ENCODE peak calls at places on chromosome 19, in nine cellular contexts. One of them, this sample, is unnamed.

GRCh38 chr19:55550321-55550650 is 4.9 kb upstream of the SBK3 start:
- DNase-seq in ascending aorta: no peak
- DNase-seq in psoas muscle: no peak
- DNase-seq in tibial artery: no peak
- DNase-seq in left lung: no peak
- DNase-seq in BJ: no peak
- DNase-seq in CD8-positive, alpha-beta T cell: no peak
- DNase-seq in AG04449: no peak
- DNase-seq in Peyer's patch: no peak
- DNase-seq in this sample: no peak

GRCh38 chr19:53538378-53539109 is 599 bp downstream of the ZNF331 start:
- DNase-seq in psoas muscle: no peak
- DNase-seq in ascending aorta: no peak
- DNase-seq in AG04449: no peak
- DNase-seq in left lung: no peak
- DNase-seq in Peyer's patch: no peak
- DNase-seq in BJ: no peak
- DNase-seq in tibial artery: no peak
- DNase-seq in CD8-positive, alpha-beta T cell: no peak
- DNase-seq in this sample: no peak

GRCh38 chr19:38043649-38044144 is 136.7 kb downstream of the SIPA1L3 start:
- DNase-seq in Peyer's patch: no peak
- DNase-seq in ascending aorta: no peak
- DNase-seq in CD8-positive, alpha-beta T cell: no peak
- DNase-seq in left lung: no peak
- DNase-seq in psoas muscle: no peak
- DNase-seq in BJ: no peak
- DNase-seq in tibial artery: no peak
- DNase-seq in AG04449: no peak
- DNase-seq in this sample: no peak

GRCh38 chr19:27748551-27749152 is 1464.3 kb downstream of the UQCRFS1 start:
- DNase-seq in BJ: no peak
- DNase-seq in CD8-positive, alpha-beta T cell: no peak
- DNase-seq in AG04449: no peak
- DNase-seq in ascending aorta: no peak
- DNase-seq in Peyer's patch: no peak
- DNase-seq in left lung: no peak
- DNase-seq in tibial artery: peak; percentile 5
- DNase-seq in psoas muscle: no peak
- DNase-seq in this sample: no peak

GRCh38 chr19:32471095-32471494 is 65.5 kb downstream of the DPY19L3 start:
- DNase-seq in psoas muscle: peak; percentile 66
- DNase-seq in tibial artery: no peak
- DNase-seq in CD8-positive, alpha-beta T cell: no peak
- DNase-seq in ascending aorta: no peak
- DNase-seq in left lung: no peak
- DNase-seq in Peyer's patch: no peak
- DNase-seq in BJ: no peak
- DNase-seq in AG04449: no peak
- DNase-seq in this sample: no peak

GRCh38 chr19:16232568-16232967 is 34.9 kb downstream of the AP1M1 start:
- DNase-seq in left lung: no peak
- DNase-seq in tibial artery: no peak
- DNase-seq in BJ: no peak
- DNase-seq in CD8-positive, alpha-beta T cell: no peak
- DNase-seq in Peyer's patch: no peak
- DNase-seq in AG04449: no peak
- DNase-seq in psoas muscle: no peak
- DNase-seq in ascending aorta: no peak
- DNase-seq in this sample: no peak

GRCh38 chr19:6068711-6069110 is 41.6 kb downstream of the RFX2 start:
- DNase-seq in tibial artery: no peak
- DNase-seq in ascending aorta: no peak
- DNase-seq in psoas muscle: no peak
- DNase-seq in CD8-positive, alpha-beta T cell: no peak
- DNase-seq in left lung: no peak
- DNase-seq in AG04449: no peak
- DNase-seq in BJ: no peak
- DNase-seq in Peyer's patch: no peak
- DNase-seq in this sample: no peak

GRCh38 chr19:19461671-19462622 is 53.4 kb downstream of the TSSK6 start:
- DNase-seq in psoas muscle: peak; percentile 93
- DNase-seq in Peyer's patch: peak; percentile 61
- DNase-seq in left lung: peak; percentile 60
- DNase-seq in BJ: no peak
- DNase-seq in ascending aorta: no peak
- DNase-seq in CD8-positive, alpha-beta T cell: no peak
- DNase-seq in AG04449: no peak
- DNase-seq in tibial artery: peak; percentile 44
- DNase-seq in this sample: no peak

GRCh38 chr19:39342647-39343305 is 555 bp downstream of the SAMD4B start:
- DNase-seq in ascending aorta: no peak
- DNase-seq in tibial artery: no peak
- DNase-seq in BJ: no peak
- DNase-seq in left lung: peak; percentile 52
- DNase-seq in Peyer's patch: no peak
- DNase-seq in CD8-positive, alpha-beta T cell: no peak
- DNase-seq in psoas muscle: peak; percentile 58
- DNase-seq in AG04449: no peak
- DNase-seq in this sample: no peak

GRCh38 chr19:50173144-50173543 is 10.1 kb upstream of the IZUMO2 start:
- DNase-seq in left lung: no peak
- DNase-seq in CD8-positive, alpha-beta T cell: no peak
- DNase-seq in AG04449: no peak
- DNase-seq in tibial artery: no peak
- DNase-seq in BJ: no peak
- DNase-seq in ascending aorta: no peak
- DNase-seq in Peyer's patch: peak; percentile 83
- DNase-seq in psoas muscle: no peak
- DNase-seq in this sample: no peak

GRCh38 chr19:38197937-38198704 is 25.9 kb downstream of the DPF1 start:
- DNase-seq in CD8-positive, alpha-beta T cell: no peak
- DNase-seq in AG04449: no peak
- DNase-seq in left lung: no peak
- DNase-seq in Peyer's patch: no peak
- DNase-seq in tibial artery: no peak
- DNase-seq in BJ: no peak
- DNase-seq in psoas muscle: no peak
- DNase-seq in ascending aorta: no peak
- DNase-seq in this sample: no peak

GRCh38 chr19:44777715-44778347 is at the start of gene CBLC:
- DNase-seq in left lung: peak; percentile 66
- DNase-seq in CD8-positive, alpha-beta T cell: no peak
- DNase-seq in AG04449: no peak
- DNase-seq in Peyer's patch: peak; percentile 91
- DNase-seq in tibial artery: no peak
- DNase-seq in BJ: no peak
- DNase-seq in psoas muscle: no peak
- DNase-seq in ascending aorta: no peak
- DNase-seq in this sample: no peak

GRCh38 chr19:46069841-46070341 is 29.1 kb upstream of the IGFL4 start:
- DNase-seq in CD8-positive, alpha-beta T cell: no peak
- DNase-seq in Peyer's patch: no peak
- DNase-seq in psoas muscle: no peak
- DNase-seq in BJ: peak; percentile 32
- DNase-seq in AG04449: peak; percentile 80
- DNase-seq in tibial artery: no peak
- DNase-seq in left lung: no peak
- DNase-seq in ascending aorta: no peak
- DNase-seq in this sample: peak; percentile 39

GRCh38 chr19:42555801-42556200 is 27.5 kb upstream of the CEACAM1 start:
- DNase-seq in left lung: no peak
- DNase-seq in ascending aorta: no peak
- DNase-seq in BJ: no peak
- DNase-seq in CD8-positive, alpha-beta T cell: no peak
- DNase-seq in tibial artery: no peak
- DNase-seq in AG04449: no peak
- DNase-seq in Peyer's patch: no peak
- DNase-seq in psoas muscle: no peak
- DNase-seq in this sample: no peak
- H3K4me3 ChIP-seq in left lung: no peak overlapping the region
- H3K4me3 ChIP-seq in ascending aorta: no peak overlapping the region
- H3K4me3 ChIP-seq in BJ: no peak overlapping the region
- H3K4me3 ChIP-seq in CD8-positive, alpha-beta T cell: no peak overlapping the region
- H3K4me3 ChIP-seq in tibial artery: no peak overlapping the region
- H3K4me3 ChIP-seq in AG04449: no peak overlapping the region
- H3K4me3 ChIP-seq in Peyer's patch: no peak overlapping the region
- H3K4me3 ChIP-seq in psoas muscle: no peak overlapping the region
- H3K4me3 ChIP-seq in this sample: no peak overlapping the region

GRCh38 chr19:1998712-1999708 is 16.5 kb downstream of the BTBD2 start:
- DNase-seq in left lung: no peak
- DNase-seq in ascending aorta: no peak
- DNase-seq in tibial artery: no peak
- DNase-seq in CD8-positive, alpha-beta T cell: no peak
- DNase-seq in AG04449: no peak
- DNase-seq in Peyer's patch: no peak
- DNase-seq in BJ: no peak
- DNase-seq in psoas muscle: no peak
- DNase-seq in this sample: no peak

GRCh38 chr19:1992759-1993260 is 22.7 kb downstream of the BTBD2 start:
- DNase-seq in BJ: no peak
- DNase-seq in psoas muscle: peak; percentile 52
- DNase-seq in ascending aorta: no peak
- DNase-seq in Peyer's patch: peak; percentile 52
- DNase-seq in CD8-positive, alpha-beta T cell: no peak
- DNase-seq in AG04449: no peak
- DNase-seq in tibial artery: no peak
- DNase-seq in left lung: no peak
- DNase-seq in this sample: no peak

GRCh38 chr19:1999856-2000515 is 15.5 kb downstream of the BTBD2 start:
- DNase-seq in BJ: no peak
- DNase-seq in ascending aorta: no peak
- DNase-seq in tibial artery: no peak
- DNase-seq in CD8-positive, alpha-beta T cell: no peak
- DNase-seq in AG04449: no peak
- DNase-seq in psoas muscle: no peak
- DNase-seq in Peyer's patch: no peak
- DNase-seq in left lung: no peak
- DNase-seq in this sample: no peak

DNA sequence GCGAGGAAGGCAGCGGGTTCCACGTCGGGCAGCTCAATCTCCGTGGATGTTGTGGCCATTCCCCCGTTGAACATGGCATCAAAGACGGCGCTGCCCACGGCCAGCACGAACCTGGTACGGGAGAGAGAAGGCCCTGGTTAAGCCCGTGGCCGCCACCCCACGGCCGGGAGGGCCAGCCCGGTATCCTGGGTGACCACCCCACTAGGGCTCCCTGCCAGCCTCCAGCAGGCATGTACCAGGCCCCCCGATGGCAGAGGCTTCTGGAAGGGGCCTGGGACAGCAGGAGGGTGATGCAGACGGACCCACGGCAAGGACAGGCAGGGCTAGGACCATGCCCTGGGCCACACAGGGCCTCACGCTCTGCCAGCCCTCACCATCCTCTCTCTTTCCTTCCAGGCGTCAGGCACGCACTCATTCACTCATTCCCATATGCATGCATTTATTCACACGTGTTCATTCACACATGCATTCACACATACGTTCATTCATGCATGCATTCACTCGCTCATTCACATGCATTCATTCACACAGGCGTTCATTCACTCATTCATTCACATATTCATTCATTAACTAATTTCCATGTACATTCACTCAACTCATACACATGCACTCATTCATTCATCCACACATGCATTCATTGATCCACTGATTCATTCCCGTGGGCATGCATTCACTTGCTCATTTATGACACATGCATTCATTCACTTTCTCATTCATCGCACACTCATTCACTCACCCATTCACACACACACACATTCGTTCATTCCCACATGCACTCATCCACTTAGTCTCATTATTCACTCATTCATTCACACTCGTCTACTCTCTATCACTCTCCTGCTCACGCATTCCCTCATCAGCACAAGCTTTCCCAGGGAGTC is 17.9 kb downstream of the BTBD2 start:
- DNase-seq in Peyer's patch: no peak
- DNase-seq in CD8-positive, alpha-beta T cell: no peak
- DNase-seq in BJ: no peak
- DNase-seq in ascending aorta: no peak
- DNase-seq in tibial artery: no peak
- DNase-seq in psoas muscle: no peak
- DNase-seq in AG04449: no peak
- DNase-seq in left lung: no peak
- DNase-seq in this sample: no peak
- TF ChIP-seq CTCF in Peyer's patch: no peak
- TF ChIP-seq CTCF in CD8-positive, alpha-beta T cell: no peak
- TF ChIP-seq CTCF in BJ: no peak
- TF ChIP-seq CTCF in ascending aorta: no peak
- TF ChIP-seq CTCF in tibial artery: no peak
- TF ChIP-seq CTCF in psoas muscle: no peak
- TF ChIP-seq CTCF in AG04449: no peak
- TF ChIP-seq CTCF in left lung: no peak
- TF ChIP-seq CTCF in this sample: no peak

DNA sequence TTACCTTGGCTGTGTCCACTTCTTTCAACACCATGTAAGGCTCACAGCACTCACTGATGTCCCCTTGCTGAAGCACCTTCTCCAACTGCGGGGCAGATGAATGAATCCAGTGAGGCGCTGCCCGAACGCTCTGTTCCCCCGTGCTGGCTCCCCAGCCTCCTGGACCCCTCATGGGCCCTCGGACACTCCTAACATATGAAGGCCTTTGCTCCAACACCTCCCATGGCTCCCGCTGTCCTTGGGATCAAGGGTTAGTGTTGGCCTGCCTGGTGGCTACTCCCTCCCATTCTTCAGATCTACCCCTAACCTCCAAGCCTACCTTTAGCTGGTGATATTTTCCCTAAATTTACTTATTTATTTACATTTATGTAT is 4.4 kb downstream of the ANGPTL8 start:
- DNase-seq in ascending aorta: no peak
- DNase-seq in left lung: no peak
- DNase-seq in Peyer's patch: no peak
- DNase-seq in CD8-positive, alpha-beta T cell: no peak
- DNase-seq in BJ: no peak
- DNase-seq in AG04449: no peak
- DNase-seq in psoas muscle: no peak
- DNase-seq in tibial artery: no peak
- DNase-seq in this sample: no peak
- H3K4me3 ChIP-seq in ascending aorta: no peak overlapping the region
- H3K4me3 ChIP-seq in left lung: no peak overlapping the region
- H3K4me3 ChIP-seq in Peyer's patch: no peak overlapping the region
- H3K4me3 ChIP-seq in CD8-positive, alpha-beta T cell: no peak overlapping the region
- H3K4me3 ChIP-seq in BJ: no peak overlapping the region
- H3K4me3 ChIP-seq in AG04449: no peak overlapping the region
- H3K4me3 ChIP-seq in psoas muscle: no peak overlapping the region
- H3K4me3 ChIP-seq in tibial artery: no peak overlapping the region
- H3K4me3 ChIP-seq in this sample: no peak overlapping the region

GRCh38 chr19:47074621-47075020 is 26.2 kb upstream of the TMEM160 start:
- DNase-seq in left lung: no peak
- DNase-seq in psoas muscle: no peak
- DNase-seq in ascending aorta: no peak
- DNase-seq in Peyer's patch: no peak
- DNase-seq in CD8-positive, alpha-beta T cell: no peak
- DNase-seq in BJ: no peak
- DNase-seq in AG04449: no peak
- DNase-seq in tibial artery: no peak
- DNase-seq in this sample: no peak
- TF ChIP-seq CTCF in left lung: no peak
- TF ChIP-seq CTCF in psoas muscle: no peak
- TF ChIP-seq CTCF in ascending aorta: no peak
- TF ChIP-seq CTCF in Peyer's patch: no peak
- TF ChIP-seq CTCF in CD8-positive, alpha-beta T cell: no peak
- TF ChIP-seq CTCF in BJ: no peak
- TF ChIP-seq CTCF in AG04449: no peak
- TF ChIP-seq CTCF in tibial artery: no peak
- TF ChIP-seq CTCF in this sample: no peak

GRCh38 chr19:34596115-34596514 is 80.8 kb downstream of the SCGB2B2 start:
- DNase-seq in left lung: no peak
- DNase-seq in tibial artery: no peak
- DNase-seq in Peyer's patch: no peak
- DNase-seq in CD8-positive, alpha-beta T cell: no peak
- DNase-seq in ascending aorta: no peak
- DNase-seq in psoas muscle: no peak
- DNase-seq in BJ: no peak
- DNase-seq in AG04449: no peak
- DNase-seq in this sample: no peak
- H3K4me3 ChIP-seq in left lung: no peak overlapping the region
- H3K4me3 ChIP-seq in tibial artery: no peak overlapping the region
- H3K4me3 ChIP-seq in Peyer's patch: no peak overlapping the region
- H3K4me3 ChIP-seq in CD8-positive, alpha-beta T cell: no peak overlapping the region
- H3K4me3 ChIP-seq in ascending aorta: no peak overlapping the region
- H3K4me3 ChIP-seq in psoas muscle: no peak overlapping the region
- H3K4me3 ChIP-seq in BJ: no peak overlapping the region
- H3K4me3 ChIP-seq in AG04449: no peak overlapping the region
- H3K4me3 ChIP-seq in this sample: no peak overlapping the region

This sample was measured in AG09309.